ENCODE peak calls at places on chromosome 19, in five cellular contexts. One of them, this sample, is unnamed.

GRCh38 chr19:11061951-11062350 is 27.3 kb upstream of the LDLR start:
- DNase-seq in CMK: no peak
- DNase-seq in activated T-cell treated with anti-CD3 and anti-CD28 coated beads for 1 hour: no peak
- DNase-seq in lower lobe of right lung: no peak
- DNase-seq in transverse colon: peak
- DNase-seq in this sample: peak

GRCh38 chr19:54190942-54191670 is at the start of gene TSEN34:
- DNase-seq in activated T-cell treated with anti-CD3 and anti-CD28 coated beads for 1 hour: peak
- DNase-seq in transverse colon: peak
- DNase-seq in CMK: peak
- DNase-seq in lower lobe of right lung: peak
- DNase-seq in this sample: peak

GRCh38 chr19:4139614-4140236 is 13.7 kb upstream of the CREB3L3 start:
- DNase-seq in transverse colon: peak
- DNase-seq in lower lobe of right lung: peak
- DNase-seq in activated T-cell treated with anti-CD3 and anti-CD28 coated beads for 1 hour: peak
- DNase-seq in CMK: peak
- DNase-seq in this sample: peak

GRCh38 chr19:4088975-4089374 is 22.3 kb upstream of the ZBTB7A start:
- DNase-seq in lower lobe of right lung: no peak
- DNase-seq in CMK: peak
- DNase-seq in transverse colon: no peak
- DNase-seq in activated T-cell treated with anti-CD3 and anti-CD28 coated beads for 1 hour: peak
- DNase-seq in this sample: no peak

GRCh38 chr19:46660008-46660517 is 919 bp downstream of the DACT3 start:
- DNase-seq in lower lobe of right lung: no peak
- DNase-seq in transverse colon: no peak
- DNase-seq in CMK: no peak
- DNase-seq in activated T-cell treated with anti-CD3 and anti-CD28 coated beads for 1 hour: no peak
- DNase-seq in this sample: peak

GRCh38 chr19:3606690-3607289 is at the start of gene TBXA2R:
- DNase-seq in transverse colon: peak
- DNase-seq in lower lobe of right lung: peak
- DNase-seq in CMK: peak
- DNase-seq in activated T-cell treated with anti-CD3 and anti-CD28 coated beads for 1 hour: peak
- DNase-seq in this sample: peak

GRCh38 chr19:50333737-50334617 is 4.8 kb upstream of the KCNC3 start:
- DNase-seq in activated T-cell treated with anti-CD3 and anti-CD28 coated beads for 1 hour: peak
- DNase-seq in lower lobe of right lung: peak
- DNase-seq in CMK: peak
- DNase-seq in transverse colon: peak
- DNase-seq in this sample: peak

GRCh38 chr19:27822336-27822735 is 1390.6 kb downstream of the UQCRFS1 start:
- DNase-seq in CMK: no peak
- DNase-seq in lower lobe of right lung: no peak
- DNase-seq in transverse colon: no peak
- DNase-seq in activated T-cell treated with anti-CD3 and anti-CD28 coated beads for 1 hour: no peak
- DNase-seq in this sample: no peak

GRCh38 chr19:13762635-13763235 is 1.6 kb upstream of the MRI1 start:
- DNase-seq in transverse colon: no peak
- DNase-seq in CMK: no peak
- DNase-seq in lower lobe of right lung: no peak
- DNase-seq in activated T-cell treated with anti-CD3 and anti-CD28 coated beads for 1 hour: no peak
- DNase-seq in this sample: no peak

GRCh38 chr19:21604351-21604926 is 99.0 kb downstream of the ZNF429 start:
- DNase-seq in CMK: no peak
- DNase-seq in transverse colon: no peak
- DNase-seq in lower lobe of right lung: no peak
- DNase-seq in activated T-cell treated with anti-CD3 and anti-CD28 coated beads for 1 hour: no peak
- DNase-seq in this sample: no peak

GRCh38 chr19:9847087-9847671 is 12.1 kb downstream of the PIN1 start:
- DNase-seq in lower lobe of right lung: no peak
- DNase-seq in activated T-cell treated with anti-CD3 and anti-CD28 coated beads for 1 hour: peak
- DNase-seq in transverse colon: peak
- DNase-seq in CMK: no peak
- DNase-seq in this sample: peak

GRCh38 chr19:17450264-17451075 is 2.0 kb upstream of the TMEM221 start:
- DNase-seq in lower lobe of right lung: no peak
- DNase-seq in activated T-cell treated with anti-CD3 and anti-CD28 coated beads for 1 hour: no peak
- DNase-seq in CMK: no peak
- DNase-seq in transverse colon: no peak
- DNase-seq in this sample: no peak

GRCh38 chr19:36423925-36424324 is 5.5 kb upstream of the ZFP82 start:
- DNase-seq in transverse colon: no peak
- DNase-seq in lower lobe of right lung: no peak
- DNase-seq in activated T-cell treated with anti-CD3 and anti-CD28 coated beads for 1 hour: no peak
- DNase-seq in CMK: no peak
- DNase-seq in this sample: no peak

GRCh38 chr19:48724796-48725753 is 5.5 kb upstream of the MAMSTR start:
- DNase-seq in activated T-cell treated with anti-CD3 and anti-CD28 coated beads for 1 hour: no peak
- DNase-seq in lower lobe of right lung: no peak
- DNase-seq in CMK: peak
- DNase-seq in transverse colon: peak
- DNase-seq in this sample: peak

GRCh38 chr19:39870171-39870971 is 24.2 kb upstream of the FBL start:
- DNase-seq in transverse colon: no peak
- DNase-seq in activated T-cell treated with anti-CD3 and anti-CD28 coated beads for 1 hour: no peak
- DNase-seq in CMK: no peak
- DNase-seq in lower lobe of right lung: no peak
- DNase-seq in this sample: no peak

GRCh38 chr19:35498220-35498619 is 8.0 kb upstream of the KRTDAP start:
- DNase-seq in activated T-cell treated with anti-CD3 and anti-CD28 coated beads for 1 hour: no peak
- DNase-seq in CMK: no peak
- DNase-seq in lower lobe of right lung: no peak
- DNase-seq in transverse colon: no peak
- DNase-seq in this sample: no peak

GRCh38 chr19:32876919-32877285 is 7.3 kb upstream of the SLC7A9 start:
- DNase-seq in CMK: no peak
- DNase-seq in transverse colon: peak
- DNase-seq in activated T-cell treated with anti-CD3 and anti-CD28 coated beads for 1 hour: no peak
- DNase-seq in lower lobe of right lung: no peak
- DNase-seq in this sample: peak

GRCh38 chr19:48489608-48490216 is 20.5 kb downstream of the CYTH2 start:
- DNase-seq in lower lobe of right lung: peak
- DNase-seq in CMK: peak
- DNase-seq in transverse colon: peak
- DNase-seq in activated T-cell treated with anti-CD3 and anti-CD28 coated beads for 1 hour: peak
- DNase-seq in this sample: peak

GRCh38 chr19:12647490-12648071 is 19.0 kb downstream of the MAN2B1 start:
- DNase-seq in lower lobe of right lung: peak
- DNase-seq in CMK: no peak
- DNase-seq in transverse colon: peak
- DNase-seq in activated T-cell treated with anti-CD3 and anti-CD28 coated beads for 1 hour: no peak
- DNase-seq in this sample: peak

GRCh38 chr19:47573076-47574026 is at the start of gene ZNF541:
- DNase-seq in transverse colon: peak
- DNase-seq in CMK: peak
- DNase-seq in lower lobe of right lung: peak
- DNase-seq in activated T-cell treated with anti-CD3 and anti-CD28 coated beads for 1 hour: peak
- DNase-seq in this sample: peak

GRCh38 chr19:58450836-58451357 is 525 bp upstream of the ZNF324B start:
- DNase-seq in lower lobe of right lung: no peak
- DNase-seq in CMK: no peak
- DNase-seq in transverse colon: peak
- DNase-seq in activated T-cell treated with anti-CD3 and anti-CD28 coated beads for 1 hour: no peak
- DNase-seq in this sample: peak

GRCh38 chr19:1512671-1513491 is at the start of gene ADAMTSL5:
- DNase-seq in transverse colon: peak
- DNase-seq in CMK: no peak
- DNase-seq in activated T-cell treated with anti-CD3 and anti-CD28 coated beads for 1 hour: peak
- DNase-seq in lower lobe of right lung: no peak
- DNase-seq in this sample: peak

GRCh38 chr19:42066075-42066754 is 3.8 kb downstream of the GRIK5 start:
- DNase-seq in activated T-cell treated with anti-CD3 and anti-CD28 coated beads for 1 hour: no peak
- DNase-seq in lower lobe of right lung: no peak
- DNase-seq in CMK: no peak
- DNase-seq in transverse colon: no peak
- DNase-seq in this sample: no peak

GRCh38 chr19:43124360-43124759 is 41.9 kb upstream of the PSG2 start:
- DNase-seq in CMK: no peak
- DNase-seq in lower lobe of right lung: no peak
- DNase-seq in transverse colon: no peak
- DNase-seq in activated T-cell treated with anti-CD3 and anti-CD28 coated beads for 1 hour: no peak
- DNase-seq in this sample: no peak

GRCh38 chr19:10068205-10068604 is 17.9 kb upstream of the SHFL start:
- DNase-seq in activated T-cell treated with anti-CD3 and anti-CD28 coated beads for 1 hour: no peak
- DNase-seq in lower lobe of right lung: no peak
- DNase-seq in CMK: no peak
- DNase-seq in transverse colon: no peak
- DNase-seq in this sample: no peak